ENCODE peak calls at places on chromosomes 11 and 22, in four cellular contexts. N is PC-9, P is brain microvascular endothelial cell, Z is ovary. D is an unnamed sample.

GRCh38 chr22:48649031-48649430 is 1178.6 kb downstream of the BRD1 start:
- DNase-seq in P (no peak), N (no peak), Z (no peak), D (no peak)

GRCh38 chr11:34331329-34331728 is 26.5 kb downstream of the ABTB2 start:
- DNase-seq in P (peak), N (no peak), Z (no peak), D (no peak)

GRCh38 chr11:19511413-19512183 is 201.0 kb upstream of the NAV2 start:
- DNase-seq in N (no peak), Z (no peak), P (no peak), D (no peak)

GRCh38 chr11:21908211-21908610 is 284.7 kb upstream of the ANO5 start:
- DNase-seq in Z (no peak), P (no peak), N (no peak), D (no peak)

GRCh38 chr22:49774046-49774445 is 53.6 kb downstream of the BRD1 start:
- DNase-seq in N (no peak), Z (no peak), P (no peak), D (no peak)

GRCh38 chr11:2088746-2089535 is 50.2 kb downstream of the IGF2 start:
- DNase-seq in Z (no peak), P (no peak), N (no peak), D (no peak)

GRCh38 chr22:23237201-23237798 is 57.0 kb downstream of the BCR start:
- DNase-seq in N (no peak), Z (peak), P (no peak), D (no peak)

GRCh38 chr11:16604784-16605439 is 133.5 kb upstream of the C11orf58 start:
- DNase-seq in P (peak), Z (no peak), N (peak), D (peak)

GRCh38 chr11:100821198-100821597 is 134.1 kb downstream of the ARHGAP42 start:
- DNase-seq in Z (no peak), N (no peak), P (no peak), D (no peak)

GRCh38 chr11:133134561-133135173 is 397.6 kb downstream of the OPCML start:
- DNase-seq in N (peak), Z (no peak), P (peak), D (peak)

GRCh38 chr11:72780291-72781062 is 13.4 kb downstream of the STARD10 start:
- DNase-seq in P (no peak), Z (no peak), N (no peak), D (no peak)

GRCh38 chr11:104905271-104905670 is 7.0 kb upstream of the CASP12 start:
- DNase-seq in N (no peak), Z (no peak), P (no peak), D (no peak)

GRCh38 chr11:29679996-29680395 is 336.8 kb downstream of the KCNA4 start:
- DNase-seq in N (no peak), P (no peak), Z (no peak), D (no peak)

GRCh38 chr11:44306469-44307244 is 3.3 kb downstream of the ALX4 start:
- DNase-seq in P (no peak), N (no peak), Z (no peak), D (no peak)

GRCh38 chr11:14350215-14350614 is 8.8 kb downstream of the RRAS2 start:
- DNase-seq in Z (no peak), N (no peak), P (no peak), D (no peak)

GRCh38 chr11:8748317-8748716 is 65.7 kb downstream of the RPL27A start:
- DNase-seq in N (no peak), Z (no peak), P (no peak), D (no peak)

GRCh38 chr11:93517041-93517440 is 26.1 kb downstream of the SMCO4 start:
- DNase-seq in P (no peak), Z (no peak), N (no peak), D (no peak)

GRCh38 chr11:125261471-125262087 is 97.0 kb downstream of the PKNOX2 start:
- DNase-seq in Z (peak), P (no peak), N (no peak), D (no peak)

GRCh38 chr11:33157103-33158027 is 3.9 kb downstream of the CSTF3 start:
- DNase-seq in Z (no peak), N (no peak), P (no peak), D (no peak)

GRCh38 chr11:68436985-68437926 is 23.3 kb upstream of the PPP6R3 start:
- DNase-seq in P (peak), N (no peak), Z (no peak), D (no peak)

GRCh38 chr22:49958961-49959781 is 1.4 kb upstream of the PIM3 start:
- DNase-seq in P (peak), N (no peak), Z (peak), D (no peak)

GRCh38 chr22:24090581-24090980 is 79.5 kb downstream of the CABIN1 start:
- DNase-seq in N (no peak), Z (no peak), P (no peak), D (no peak)

GRCh38 chr11:36146437-36146836 is 142.8 kb downstream of the COMMD9 start:
- DNase-seq in Z (no peak), P (no peak), N (no peak), D (no peak)

DNA sequence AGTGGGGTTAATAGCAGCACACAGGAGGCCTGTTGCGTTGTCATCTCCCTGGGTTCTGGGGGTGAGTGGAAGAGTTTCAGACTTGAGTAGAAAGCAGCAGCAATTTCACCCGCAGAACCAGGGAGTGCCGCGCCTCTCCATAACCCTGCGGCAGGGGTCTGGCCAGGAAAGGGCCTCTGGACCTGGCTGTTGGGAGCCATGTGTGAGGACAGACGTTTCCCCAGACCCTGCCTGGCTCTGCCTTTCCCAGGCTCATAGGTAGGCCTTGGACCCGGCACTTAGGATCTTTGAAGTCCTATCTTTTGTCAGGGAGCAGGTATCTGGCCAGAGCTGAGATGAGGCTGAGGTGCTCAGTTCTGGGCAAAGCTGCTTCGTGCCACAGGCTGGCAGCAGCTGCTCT is 106.6 kb upstream of the PARVA start:
- DNase-seq in P (no peak), Z (no peak), N (no peak), D (no peak)
- H3K27ac ChIP-seq in P (no peak), Z (no peak), N (no peak), D (no peak)

DNA sequence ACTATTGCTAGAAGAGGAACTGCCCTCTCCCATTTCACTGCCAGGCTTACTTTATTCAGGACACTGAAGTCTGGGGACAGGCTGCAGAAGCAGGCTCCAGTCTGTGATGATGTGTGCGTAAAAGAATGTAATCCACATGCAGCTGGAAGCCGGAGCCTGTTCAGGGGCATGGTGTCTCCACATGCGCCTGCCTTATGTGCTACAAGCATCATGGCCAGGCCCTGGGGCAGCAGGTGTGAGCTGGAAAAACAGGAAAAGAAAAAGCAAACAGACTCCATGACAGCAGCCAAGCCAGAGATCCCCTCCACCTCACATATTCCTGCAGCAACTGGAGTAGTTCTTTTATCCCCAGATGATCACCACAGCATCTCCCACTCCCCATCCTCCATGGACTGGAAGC is 33.4 kb downstream of the ARFGAP2 start:
- DNase-seq in P (peak), N (peak), Z (peak), D (no peak)
- H3K27ac ChIP-seq in P (no peak), N (no peak), Z (no peak), D (no peak)

GRCh38 chr22:41827671-41828070 is 5.2 kb upstream of the SREBF2 start:
- DNase-seq in Z (no peak), N (no peak), P (no peak), D (no peak)
- H3K27ac ChIP-seq in Z (no peak), N (no peak), P (no peak), D (no peak)

GRCh38 chr11:75532200-75532972 is 6.6 kb upstream of the GDPD5 start:
- DNase-seq in Z (peak), N (peak), P (peak), D (peak)

GRCh38 chr11:75535039-75535563 is 9.4 kb upstream of the GDPD5 start:
- DNase-seq in N (no peak), Z (no peak), P (no peak), D (no peak)

GRCh38 chr11:75534291-75535038 is 8.7 kb upstream of the GDPD5 start:
- DNase-seq in P (no peak), N (peak), Z (no peak), D (no peak)

GRCh38 chr11:75531325-75531724 is 5.6 kb upstream of the GDPD5 start:
- DNase-seq in P (no peak), N (no peak), Z (no peak), D (no peak)

GRCh38 chr11:75533843-75534242 is 8.1 kb upstream of the GDPD5 start:
- DNase-seq in P (no peak), Z (no peak), N (no peak), D (no peak)
- H3K27ac ChIP-seq in P (no peak), Z (no peak), N (no peak), D (no peak)

GRCh38 chr22:42895087-42895486 is 38.0 kb upstream of the ARFGAP3 start:
- DNase-seq in N (no peak), P (no peak), Z (no peak), D (no peak)
- H3K27ac ChIP-seq in N (no peak), P (no peak), Z (no peak), D (peak)